ENCODE peak calls at places on chromosomes 6 and 20, in four cellular contexts. O is A549, T is IMR-90, J is K562. V is an unnamed sample.

GRCh38 chr6:36443951-36444428 is 1.2 kb downstream of the KCTD20 start:
- DNase-seq in O (peak; percentile 50), T (peak; percentile 31), J (peak; percentile 45), V (peak; percentile 40)

GRCh38 chr20:57941121-57941522 is 231.3 kb upstream of the PMEPA1 start:
- DNase-seq in O (no peak), T (no peak), J (no peak), V (no peak)

GRCh38 chr6:74671558-74672025 is 534.3 kb downstream of the COL12A1 start:
- DNase-seq in O (no peak), T (peak; percentile 91), J (no peak), V (no peak)

GRCh38 chr20:58251979-58252591 is 23.6 kb upstream of the ANKRD60 start:
- DNase-seq in O (peak; percentile 93), T (peak; percentile 96), J (peak; percentile 68), V (no peak)

GRCh38 chr20:41222703-41223102 is 85.4 kb downstream of the PLCG1 start:
- DNase-seq in O (no peak), T (peak; percentile 54), J (no peak), V (no peak)

GRCh38 chr20:58709703-58710039 is 17.1 kb downstream of the NPEPL1 start:
- DNase-seq in O (no peak), T (no peak), J (no peak), V (no peak)

GRCh38 chr20:46355778-46356177 is 47.5 kb upstream of the CDH22 start:
- DNase-seq in O (no peak), T (no peak), J (peak; percentile 44), V (no peak)

GRCh38 chr20:20286061-20286460 is 81.8 kb upstream of the INSM1 start:
- DNase-seq in O (no peak), T (no peak), J (no peak), V (no peak)

GRCh38 chr6:48474764-48475674 is 364.0 kb upstream of the PTCHD4 start:
- DNase-seq in O (no peak), T (no peak), J (no peak), V (no peak)

DNA sequence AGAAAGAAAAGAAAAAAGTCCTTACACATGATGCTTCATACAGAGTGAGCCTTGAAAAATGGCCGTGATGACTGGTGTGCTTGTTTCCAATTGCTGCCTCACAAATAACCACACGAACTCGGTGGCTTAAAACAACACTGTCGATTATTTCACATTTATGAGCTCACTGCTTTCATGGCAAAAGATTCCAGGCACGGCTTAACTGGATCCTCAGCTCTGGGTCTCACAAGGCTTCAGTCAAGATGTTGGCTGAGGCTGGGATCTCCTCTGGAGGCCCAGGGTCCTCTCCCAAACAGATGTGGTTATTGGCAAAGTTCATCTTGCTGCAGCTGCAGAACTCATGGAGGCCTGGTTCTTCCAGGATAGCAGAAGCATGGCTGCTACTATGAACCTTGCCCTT is 144.6 kb downstream of the TFAP2C start:
- DNase-seq in O (no peak), T (no peak), J (no peak), V (no peak)
- TF ChIP-seq BHLHE40 in O (no peak), T (no peak), J (no peak), V (no peak)

DNA sequence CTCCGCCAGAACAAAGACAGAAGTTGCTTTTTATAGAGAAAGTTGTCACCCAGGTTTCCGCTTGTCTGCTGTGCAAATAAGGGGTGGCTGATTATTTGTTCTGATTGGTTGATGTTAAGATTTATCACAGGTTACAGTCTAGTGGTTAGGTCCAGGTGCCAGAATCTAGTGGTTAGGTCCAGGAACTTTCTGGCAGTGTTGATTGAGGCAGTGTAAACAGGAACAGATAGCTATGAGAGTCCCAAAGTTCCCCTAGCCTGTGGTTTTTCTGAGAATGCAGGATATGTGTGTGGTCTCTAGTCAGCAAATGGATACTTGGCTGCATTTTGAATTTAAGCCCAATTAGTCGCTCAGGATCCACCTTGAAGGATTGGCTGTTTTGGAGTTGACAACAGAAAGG is 148.0 kb downstream of the TMEM200A start:
- DNase-seq in O (no peak), T (peak; percentile 65), J (no peak), V (no peak)
- TF ChIP-seq BHLHE40 in O (no peak), T (no peak), J (no peak), V (no peak)

GRCh38 chr6:27061235-27061993 is 186.1 kb upstream of the PRSS16 start:
- DNase-seq in O (no peak), T (no peak), J (no peak), V (no peak)
- TF ChIP-seq BHLHE40 in O (no peak), T (no peak), J (no peak), V (no peak)

GRCh38 chr6:14880717-14881116 is 365.2 kb upstream of the JARID2 start:
- DNase-seq in O (no peak), T (no peak), J (no peak), V (no peak)

GRCh38 chr6:14881399-14881798 is 364.5 kb upstream of the JARID2 start:
- DNase-seq in O (peak; percentile 23), T (peak; percentile 87), J (no peak), V (no peak)

GRCh38 chr6:14883921-14884320 is 361.9 kb upstream of the JARID2 start:
- DNase-seq in O (no peak), T (peak; percentile 64), J (no peak), V (peak; percentile 28)

GRCh38 chr6:14880052-14880451 is 365.8 kb upstream of the JARID2 start:
- DNase-seq in O (no peak), T (no peak), J (no peak), V (no peak)

GRCh38 chr6:14882394-14883073 is 363.3 kb upstream of the JARID2 start:
- DNase-seq in O (no peak), T (peak; percentile 46), J (no peak), V (no peak)
- TF ChIP-seq BHLHE40 in O (no peak), T (no peak), J (no peak), V (no peak)

DNA sequence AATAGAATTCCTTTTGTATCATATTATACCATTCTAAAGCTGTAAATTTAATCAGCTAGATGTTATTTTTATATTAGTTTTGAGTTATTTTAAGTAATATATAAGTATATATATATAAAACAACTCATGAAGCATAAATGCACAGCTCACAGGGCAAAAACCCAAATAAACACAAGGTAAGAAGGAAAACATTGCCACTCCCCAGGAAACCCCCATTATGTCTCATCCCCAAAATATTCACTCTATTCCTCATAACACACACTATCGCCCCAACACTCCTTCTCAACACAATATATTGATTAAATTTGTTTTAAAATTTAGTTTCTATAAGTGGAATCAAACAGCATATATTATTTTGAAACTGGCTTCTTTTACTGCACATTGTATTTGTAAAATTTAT is 98.6 kb upstream of the FAM83B start:
- DNase-seq in O (no peak), T (no peak), J (no peak), V (no peak)
- TF ChIP-seq BHLHE40 in O (no peak), T (no peak), J (no peak), V (no peak)

DNA sequence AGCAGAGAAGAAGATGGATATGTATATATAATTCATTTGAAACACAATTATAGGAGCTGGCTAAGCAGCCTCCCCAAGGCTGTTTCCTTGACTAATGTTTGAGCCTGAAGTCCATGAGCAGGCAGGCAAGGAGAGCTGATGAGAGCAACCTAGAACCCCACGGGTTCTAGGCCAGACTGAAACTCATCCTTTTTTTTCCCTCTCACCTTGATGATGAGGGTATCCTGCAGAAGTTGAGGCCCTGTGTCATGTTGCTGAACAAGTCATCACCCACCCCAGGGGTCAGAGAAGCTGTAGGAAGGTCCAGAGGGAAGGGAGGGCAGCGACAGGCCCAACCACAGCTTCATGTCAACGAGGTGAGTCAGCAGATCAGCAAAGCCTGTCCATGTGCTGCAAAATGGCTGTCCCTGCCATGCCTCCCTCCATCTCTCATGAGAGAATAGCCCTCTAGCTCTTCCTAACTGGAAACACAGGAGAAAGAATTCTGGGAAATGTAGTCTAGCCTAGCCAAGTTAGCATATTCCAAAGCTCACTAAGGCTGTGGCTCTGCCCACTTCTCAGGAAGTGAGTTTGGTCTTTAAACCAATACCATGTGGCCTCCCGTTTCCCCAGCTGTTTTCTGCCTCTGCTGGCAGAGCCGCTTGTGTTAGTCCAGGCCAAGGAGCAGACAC is 91.3 kb upstream of the DTNBP1 start:
- DNase-seq in O (no peak), T (peak; percentile 42), J (peak; percentile 25), V (no peak)
- TF ChIP-seq BHLHE40 in O (no peak), T (no peak), J (no peak), V (no peak)

V was measured in HEK293T.